ENCODE peak calls at places on chromosome 20, in four cellular contexts. One of them, this sample, is unnamed.

GRCh38 chr20:49794336-49795124 is 18.1 kb upstream of the SLC9A8 start:
- DNase-seq in HCT116: no peak
- DNase-seq in H1: no peak
- DNase-seq in GM12878: no peak
- DNase-seq in this sample: no peak

GRCh38 chr20:59751075-59751711 is 146.9 kb downstream of the PHACTR3 start:
- DNase-seq in H1: peak
- DNase-seq in GM12878: peak
- DNase-seq in HCT116: peak
- DNase-seq in this sample: peak

GRCh38 chr20:44566018-44566417 is 16.4 kb upstream of the PKIG start:
- DNase-seq in H1: no peak
- DNase-seq in GM12878: no peak
- DNase-seq in HCT116: no peak
- DNase-seq in this sample: no peak

GRCh38 chr20:16701296-16701695 is 28.5 kb upstream of the SNRPB2 start:
- DNase-seq in H1: no peak
- DNase-seq in HCT116: peak
- DNase-seq in GM12878: no peak
- DNase-seq in this sample: peak

GRCh38 chr20:51457281-51457932 is 85.1 kb downstream of the NFATC2 start:
- DNase-seq in H1: no peak
- DNase-seq in GM12878: no peak
- DNase-seq in HCT116: peak
- DNase-seq in this sample: no peak

GRCh38 chr20:2330090-2330695 is 34.4 kb downstream of the TGM3 start:
- DNase-seq in H1: no peak
- DNase-seq in GM12878: no peak
- DNase-seq in HCT116: no peak
- DNase-seq in this sample: peak

GRCh38 chr20:23641936-23642751 is 4.4 kb upstream of the CST3 start:
- DNase-seq in H1: no peak
- DNase-seq in GM12878: no peak
- DNase-seq in HCT116: no peak
- DNase-seq in this sample: no peak

GRCh38 chr20:6940052-6940451 is 172.6 kb downstream of the BMP2 start:
- DNase-seq in H1: peak
- DNase-seq in HCT116: no peak
- DNase-seq in GM12878: no peak
- DNase-seq in this sample: no peak

GRCh38 chr20:59575653-59576052 is 28.7 kb upstream of the PHACTR3 start:
- DNase-seq in H1: no peak
- DNase-seq in GM12878: no peak
- DNase-seq in HCT116: no peak
- DNase-seq in this sample: no peak

GRCh38 chr20:33407251-33407650 is 5.9 kb upstream of the CDK5RAP1 start:
- DNase-seq in GM12878: no peak
- DNase-seq in H1: no peak
- DNase-seq in HCT116: no peak
- DNase-seq in this sample: no peak

GRCh38 chr20:44069203-44069931 is 117.6 kb downstream of the JPH2 start:
- DNase-seq in GM12878: peak
- DNase-seq in H1: peak
- DNase-seq in HCT116: no peak
- DNase-seq in this sample: no peak

GRCh38 chr20:50577175-50578018 is 67.2 kb downstream of the PTPN1 start:
- DNase-seq in GM12878: no peak
- DNase-seq in H1: no peak
- DNase-seq in HCT116: no peak
- DNase-seq in this sample: peak

GRCh38 chr20:32505723-32506473 is 79.2 kb downstream of the NOL4L start:
- DNase-seq in GM12878: no peak
- DNase-seq in HCT116: no peak
- DNase-seq in H1: no peak
- DNase-seq in this sample: no peak

GRCh38 chr20:45459606-45460005 is 9.9 kb upstream of the WFDC2 start:
- DNase-seq in HCT116: no peak
- DNase-seq in H1: no peak
- DNase-seq in GM12878: no peak
- DNase-seq in this sample: no peak

GRCh38 chr20:47887064-47887463 is 101.8 kb upstream of the SULF2 start:
- DNase-seq in HCT116: no peak
- DNase-seq in H1: no peak
- DNase-seq in GM12878: no peak
- DNase-seq in this sample: no peak

GRCh38 chr20:3839328-3839727 is 7.3 kb upstream of the MAVS start:
- DNase-seq in GM12878: no peak
- DNase-seq in H1: no peak
- DNase-seq in HCT116: no peak
- DNase-seq in this sample: no peak

GRCh38 chr20:745683-746301 is 22.5 kb downstream of the SLC52A3 start:
- DNase-seq in H1: no peak
- DNase-seq in GM12878: no peak
- DNase-seq in HCT116: no peak
- DNase-seq in this sample: peak

GRCh38 chr20:58070664-58071499 is 157.6 kb downstream of the ANKRD60 start:
- DNase-seq in GM12878: no peak
- DNase-seq in HCT116: no peak
- DNase-seq in H1: peak
- DNase-seq in this sample: no peak

GRCh38 chr20:25541676-25542075 is 43.7 kb downstream of the NINL start:
- DNase-seq in HCT116: no peak
- DNase-seq in GM12878: no peak
- DNase-seq in H1: no peak
- DNase-seq in this sample: no peak
- TF ChIP-seq JUND in HCT116: no peak
- TF ChIP-seq JUND in GM12878: no peak
- TF ChIP-seq JUND in H1: no peak
- TF ChIP-seq JUND in this sample: no peak

DNA sequence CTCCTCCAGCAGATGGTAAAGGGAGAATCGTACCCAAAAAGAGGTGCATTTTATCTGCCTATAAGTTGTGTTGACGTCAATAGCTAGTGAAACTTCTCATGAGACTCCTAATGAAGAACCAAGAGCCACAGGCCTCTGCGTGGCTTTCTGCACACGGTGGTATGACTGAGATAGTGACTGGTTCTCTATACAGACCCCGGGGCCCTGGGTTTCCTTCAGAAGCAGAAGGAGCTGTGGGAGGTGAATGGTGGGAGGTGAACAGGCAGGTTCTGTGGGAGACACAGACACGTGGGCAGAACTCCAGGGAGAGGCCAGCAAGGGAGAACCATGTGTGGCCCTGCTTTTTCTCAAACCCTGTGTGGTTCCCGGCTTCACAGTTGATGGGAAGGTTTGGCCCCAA is 5.5 kb upstream of the FAM209A start:
- DNase-seq in HCT116: no peak
- DNase-seq in H1: no peak
- DNase-seq in GM12878: no peak
- DNase-seq in this sample: no peak
- TF ChIP-seq JUND in HCT116: no peak
- TF ChIP-seq JUND in H1: no peak
- TF ChIP-seq JUND in GM12878: no peak
- TF ChIP-seq JUND in this sample: no peak

GRCh38 chr20:38023181-38024085 is 9.8 kb downstream of the TTI1 start:
- DNase-seq in GM12878: no peak
- DNase-seq in HCT116: no peak
- DNase-seq in H1: no peak
- DNase-seq in this sample: no peak
- TF ChIP-seq JUND in GM12878: no peak
- TF ChIP-seq JUND in HCT116: no peak
- TF ChIP-seq JUND in H1: no peak
- TF ChIP-seq JUND in this sample: no peak

GRCh38 chr20:13610205-13610604 is 28.5 kb downstream of the TASP1 start:
- DNase-seq in GM12878: no peak
- DNase-seq in HCT116: no peak
- DNase-seq in H1: no peak
- DNase-seq in this sample: no peak
- TF ChIP-seq JUND in GM12878: no peak
- TF ChIP-seq JUND in HCT116: no peak
- TF ChIP-seq JUND in H1: no peak
- TF ChIP-seq JUND in this sample: no peak